ENCODE peak calls at places on chromosomes 2 and 18, in five cellular contexts. K is NCI-H82; D is CD4-positive, alpha-beta T cell; H is activated gamma-delta T cell; Z is HuH-7.5. Y is an unnamed sample.

GRCh38 chr2:151350579-151351195 is 6.7 kb upstream of the TNFAIP6 start:
- DNase-seq in K (no peak), D (no peak), H (no peak), Z (no peak), Y (no peak)

GRCh38 chr2:203928849-203929248 is 7.7 kb upstream of the ICOS start:
- DNase-seq in K (no peak), D (no peak), H (no peak), Z (no peak), Y (no peak)

GRCh38 chr18:21735452-21736015 is 5.1 kb upstream of the MIB1 start:
- DNase-seq in K (peak; percentile 8), D (peak; percentile 35), H (no peak), Z (no peak), Y (no peak)

GRCh38 chr18:9787126-9787525 is 79.0 kb downstream of the RAB31 start:
- DNase-seq in K (no peak), D (no peak), H (no peak), Z (no peak), Y (no peak)

GRCh38 chr2:172350844-172351480 is 76.4 kb upstream of the ITGA6 start:
- DNase-seq in K (no peak), D (no peak), H (no peak), Z (no peak), Y (no peak)

GRCh38 chr2:46373238-46373637 is 76.0 kb downstream of the EPAS1 start:
- DNase-seq in K (no peak), D (no peak), H (no peak), Z (no peak), Y (no peak)

GRCh38 chr2:189412330-189412953 is 28.8 kb upstream of the WDR75 start:
- DNase-seq in K (peak; percentile 64), D (peak; percentile 21), H (no peak), Z (no peak), Y (peak; percentile 13)

GRCh38 chr2:14199040-14199439 is 433.5 kb upstream of the LRATD1 start:
- DNase-seq in K (no peak), D (no peak), H (no peak), Z (no peak), Y (no peak)

GRCh38 chr18:6004683-6005082 is 109.4 kb upstream of the TMEM200C start:
- DNase-seq in K (no peak), D (no peak), H (no peak), Z (no peak), Y (no peak)

GRCh38 chr2:174485763-174486613 is 841 bp downstream of the GPR155 start:
- DNase-seq in K (peak; percentile 33), D (no peak), H (no peak), Z (no peak), Y (no peak)

GRCh38 chr2:127673304-127674069 is 1.8 kb downstream of the LIMS2 start:
- DNase-seq in K (no peak), D (no peak), H (no peak), Z (no peak), Y (no peak)

GRCh38 chr18:59659486-59660187 is 37.6 kb downstream of the CCBE1 start:
- DNase-seq in K (no peak), D (no peak), H (no peak), Z (no peak), Y (no peak)

GRCh38 chr2:24359701-24360049 is 661 bp downstream of the ITSN2 start:
- DNase-seq in K (peak; percentile 42), D (peak; percentile 33), H (no peak), Z (no peak), Y (peak; percentile 65)

GRCh38 chr2:239192456-239192855 is 208.4 kb downstream of the HDAC4 start:
- DNase-seq in K (no peak), D (no peak), H (no peak), Z (no peak), Y (no peak)